ENCODE peak calls at places on chromosomes 5 and 9, in five cellular contexts. One of them, this sample, is unnamed.

GRCh38 chr9:34380511-34381315 is 4.0 kb upstream of the MYORG start:
- DNase-seq in PC-9: peak
- DNase-seq in cardiac fibroblast: peak
- DNase-seq in A549: peak
- DNase-seq in mammary epithelial cell: peak
- DNase-seq in this sample: peak

GRCh38 chr5:31280210-31280609 is 86.7 kb downstream of the CDH6 start:
- DNase-seq in PC-9: no peak
- DNase-seq in cardiac fibroblast: peak
- DNase-seq in A549: no peak
- DNase-seq in mammary epithelial cell: peak
- DNase-seq in this sample: peak

GRCh38 chr9:136119259-136120118 is 814 bp upstream of the TMEM250 start:
- DNase-seq in PC-9: peak
- DNase-seq in cardiac fibroblast: peak
- DNase-seq in A549: no peak
- DNase-seq in mammary epithelial cell: peak
- DNase-seq in this sample: peak

GRCh38 chr9:89513836-89514235 is 15.9 kb upstream of the SEMA4D start:
- DNase-seq in PC-9: no peak
- DNase-seq in cardiac fibroblast: no peak
- DNase-seq in A549: no peak
- DNase-seq in mammary epithelial cell: no peak
- DNase-seq in this sample: no peak

GRCh38 chr5:81779125-81779934 is 28.4 kb upstream of the SSBP2 start:
- DNase-seq in PC-9: peak
- DNase-seq in cardiac fibroblast: peak
- DNase-seq in A549: no peak
- DNase-seq in mammary epithelial cell: no peak
- DNase-seq in this sample: peak

GRCh38 chr5:66498791-66499207 is 97.4 kb upstream of the MAST4 start:
- DNase-seq in PC-9: no peak
- DNase-seq in cardiac fibroblast: peak
- DNase-seq in A549: no peak
- DNase-seq in mammary epithelial cell: peak
- DNase-seq in this sample: peak

GRCh38 chr5:63960646-63961045 is 1.6 kb downstream of the HTR1A start:
- DNase-seq in PC-9: no peak
- DNase-seq in cardiac fibroblast: no peak
- DNase-seq in A549: no peak
- DNase-seq in mammary epithelial cell: no peak
- DNase-seq in this sample: no peak

GRCh38 chr9:136530472-136531089 is 15.3 kb downstream of the NOTCH1 start:
- DNase-seq in PC-9: no peak
- DNase-seq in cardiac fibroblast: no peak
- DNase-seq in A549: no peak
- DNase-seq in mammary epithelial cell: no peak
- DNase-seq in this sample: no peak

GRCh38 chr5:127976991-127977717 is 106.4 kb upstream of the SLC12A2 start:
- DNase-seq in PC-9: no peak
- DNase-seq in cardiac fibroblast: no peak
- DNase-seq in A549: no peak
- DNase-seq in mammary epithelial cell: no peak
- DNase-seq in this sample: no peak

GRCh38 chr5:36378551-36378950 is 76.8 kb upstream of the RANBP3L start:
- DNase-seq in PC-9: no peak
- DNase-seq in cardiac fibroblast: peak
- DNase-seq in A549: no peak
- DNase-seq in mammary epithelial cell: peak
- DNase-seq in this sample: peak

GRCh38 chr9:12843735-12844134 is 68.9 kb downstream of the LURAP1L start:
- DNase-seq in PC-9: no peak
- DNase-seq in cardiac fibroblast: no peak
- DNase-seq in A549: no peak
- DNase-seq in mammary epithelial cell: no peak
- DNase-seq in this sample: no peak

GRCh38 chr9:70525553-70525952 is 111.1 kb upstream of the KLF9 start:
- DNase-seq in PC-9: no peak
- DNase-seq in cardiac fibroblast: peak
- DNase-seq in A549: no peak
- DNase-seq in mammary epithelial cell: peak
- DNase-seq in this sample: peak

GRCh38 chr5:171957591-171958251 is 48.7 kb downstream of the FBXW11 start:
- DNase-seq in PC-9: no peak
- DNase-seq in cardiac fibroblast: no peak
- DNase-seq in A549: no peak
- DNase-seq in mammary epithelial cell: no peak
- DNase-seq in this sample: no peak

GRCh38 chr9:86350006-86350755 is 4.0 kb downstream of the TUT7 start:
- DNase-seq in PC-9: no peak
- DNase-seq in cardiac fibroblast: no peak
- DNase-seq in A549: no peak
- DNase-seq in mammary epithelial cell: no peak
- DNase-seq in this sample: no peak

GRCh38 chr9:136049451-136050265 is 45.4 kb downstream of the NACC2 start:
- DNase-seq in PC-9: no peak
- DNase-seq in cardiac fibroblast: no peak
- DNase-seq in A549: no peak
- DNase-seq in mammary epithelial cell: no peak
- DNase-seq in this sample: no peak

GRCh38 chr5:178382689-178383276 is 150.2 kb upstream of the PHYKPL start:
- DNase-seq in PC-9: no peak
- DNase-seq in cardiac fibroblast: no peak
- DNase-seq in A549: no peak
- DNase-seq in mammary epithelial cell: no peak
- DNase-seq in this sample: no peak

GRCh38 chr9:131025953-131026858 is 17.2 kb downstream of the LAMC3 start:
- DNase-seq in PC-9: no peak
- DNase-seq in cardiac fibroblast: no peak
- DNase-seq in A549: no peak
- DNase-seq in mammary epithelial cell: no peak
- DNase-seq in this sample: no peak

GRCh38 chr5:75566710-75567309 is 44.4 kb upstream of the ANKDD1B start:
- DNase-seq in PC-9: peak
- DNase-seq in cardiac fibroblast: peak
- DNase-seq in A549: peak
- DNase-seq in mammary epithelial cell: peak
- DNase-seq in this sample: peak

GRCh38 chr5:65075623-65076250 is 307.0 kb downstream of the CWC27 start:
- DNase-seq in PC-9: no peak
- DNase-seq in cardiac fibroblast: no peak
- DNase-seq in A549: no peak
- DNase-seq in mammary epithelial cell: no peak
- DNase-seq in this sample: no peak

GRCh38 chr9:31612336-31613030 is 772.0 kb upstream of the ACO1 start:
- DNase-seq in PC-9: no peak
- DNase-seq in cardiac fibroblast: peak
- DNase-seq in A549: no peak
- DNase-seq in mammary epithelial cell: peak
- DNase-seq in this sample: peak

GRCh38 chr5:175610381-175610780 is 47.5 kb upstream of the HRH2 start:
- DNase-seq in PC-9: no peak
- DNase-seq in cardiac fibroblast: no peak
- DNase-seq in A549: no peak
- DNase-seq in mammary epithelial cell: no peak
- DNase-seq in this sample: no peak

GRCh38 chr9:21597284-21597683 is 115.2 kb upstream of the IFNE start:
- DNase-seq in PC-9: no peak
- DNase-seq in cardiac fibroblast: peak
- DNase-seq in A549: no peak
- DNase-seq in mammary epithelial cell: no peak
- DNase-seq in this sample: no peak

GRCh38 chr5:151670953-151671636 is 15.6 kb downstream of the SPARC start:
- DNase-seq in PC-9: no peak
- DNase-seq in cardiac fibroblast: peak
- DNase-seq in A549: no peak
- DNase-seq in mammary epithelial cell: peak
- DNase-seq in this sample: peak

GRCh38 chr9:3674561-3674960 is 148.8 kb upstream of the RFX3 start:
- DNase-seq in PC-9: peak
- DNase-seq in cardiac fibroblast: no peak
- DNase-seq in A549: no peak
- DNase-seq in mammary epithelial cell: no peak
- DNase-seq in this sample: no peak

GRCh38 chr9:138049085-138049778 is 171.7 kb downstream of the CACNA1B start:
- DNase-seq in PC-9: no peak
- DNase-seq in cardiac fibroblast: no peak
- DNase-seq in A549: no peak
- DNase-seq in mammary epithelial cell: no peak
- DNase-seq in this sample: no peak

GRCh38 chr9:112844771-112845542 is 45.7 kb downstream of the SLC46A2 start:
- DNase-seq in PC-9: peak
- DNase-seq in cardiac fibroblast: peak
- DNase-seq in A549: peak
- DNase-seq in mammary epithelial cell: peak
- DNase-seq in this sample: peak

GRCh38 chr9:81819859-81820546 is 108.2 kb upstream of the SPATA31D4 start:
- DNase-seq in PC-9: no peak
- DNase-seq in cardiac fibroblast: no peak
- DNase-seq in A549: no peak
- DNase-seq in mammary epithelial cell: no peak
- DNase-seq in this sample: peak

GRCh38 chr5:121304838-121305237 is 546.8 kb upstream of the FTMT start:
- DNase-seq in PC-9: no peak
- DNase-seq in cardiac fibroblast: no peak
- DNase-seq in A549: no peak
- DNase-seq in mammary epithelial cell: no peak
- DNase-seq in this sample: no peak

GRCh38 chr5:73174100-73174815 is 1.3 kb downstream of the TMEM174 start:
- DNase-seq in PC-9: no peak
- DNase-seq in cardiac fibroblast: no peak
- DNase-seq in A549: no peak
- DNase-seq in mammary epithelial cell: no peak
- DNase-seq in this sample: no peak

GRCh38 chr5:10351199-10351881 is 2.2 kb upstream of the MARCHF6 start:
- DNase-seq in PC-9: peak
- DNase-seq in cardiac fibroblast: peak
- DNase-seq in A549: no peak
- DNase-seq in mammary epithelial cell: peak
- DNase-seq in this sample: peak

GRCh38 chr9:130327781-130328348 is 62.3 kb downstream of the HMCN2 start:
- DNase-seq in PC-9: no peak
- DNase-seq in cardiac fibroblast: peak
- DNase-seq in A549: no peak
- DNase-seq in mammary epithelial cell: no peak
- DNase-seq in this sample: no peak

GRCh38 chr9:116141864-116142561 is 11.6 kb upstream of the PAPPA start:
- DNase-seq in PC-9: no peak
- DNase-seq in cardiac fibroblast: no peak
- DNase-seq in A549: no peak
- DNase-seq in mammary epithelial cell: peak
- DNase-seq in this sample: peak

GRCh38 chr9:95087659-95088242 is 229.8 kb downstream of the FANCC start:
- DNase-seq in PC-9: peak
- DNase-seq in cardiac fibroblast: no peak
- DNase-seq in A549: peak
- DNase-seq in mammary epithelial cell: peak
- DNase-seq in this sample: no peak

GRCh38 chr5:88279584-88279983 is 10.9 kb upstream of the TMEM161B start:
- DNase-seq in PC-9: no peak
- DNase-seq in cardiac fibroblast: peak
- DNase-seq in A549: no peak
- DNase-seq in mammary epithelial cell: peak
- DNase-seq in this sample: no peak

GRCh38 chr5:154834045-154834444 is 16.4 kb downstream of the FAXDC2 start:
- DNase-seq in PC-9: no peak
- DNase-seq in cardiac fibroblast: no peak
- DNase-seq in A549: no peak
- DNase-seq in mammary epithelial cell: no peak
- DNase-seq in this sample: no peak

GRCh38 chr9:16718952-16719351 is 151.5 kb downstream of the BNC2 start:
- DNase-seq in PC-9: no peak
- DNase-seq in cardiac fibroblast: peak
- DNase-seq in A549: no peak
- DNase-seq in mammary epithelial cell: no peak
- DNase-seq in this sample: peak
- TF ChIP-seq CTCF in PC-9: no peak
- TF ChIP-seq CTCF in cardiac fibroblast: no peak
- TF ChIP-seq CTCF in A549: peak
- TF ChIP-seq CTCF in mammary epithelial cell: no peak
- TF ChIP-seq CTCF in this sample: no peak

DNA sequence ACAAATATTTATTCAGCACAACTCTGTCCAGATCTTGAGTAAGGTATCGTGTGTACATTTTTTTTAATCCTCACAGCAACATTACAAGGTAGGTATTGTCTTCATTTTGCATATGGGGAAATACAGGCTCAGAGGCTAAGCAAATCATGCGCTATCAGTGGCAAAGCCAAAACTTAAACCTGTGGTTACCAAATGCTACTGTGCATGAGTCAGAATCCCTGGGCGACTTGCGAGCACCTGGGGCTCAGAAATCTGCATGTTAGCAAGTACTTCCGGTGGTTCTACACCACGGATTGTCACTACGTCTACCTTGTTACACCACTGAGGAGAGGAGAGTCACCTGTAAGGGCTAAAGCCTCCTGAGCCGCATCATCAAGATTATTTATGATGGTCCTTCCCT is 21.3 kb downstream of the C5orf58 start:
- DNase-seq in PC-9: no peak
- DNase-seq in cardiac fibroblast: no peak
- DNase-seq in A549: no peak
- DNase-seq in mammary epithelial cell: peak
- DNase-seq in this sample: no peak
- H3K4me3 ChIP-seq in PC-9: no peak
- H3K4me3 ChIP-seq in cardiac fibroblast: no peak
- H3K4me3 ChIP-seq in A549: no peak
- H3K4me3 ChIP-seq in mammary epithelial cell: no peak
- H3K4me3 ChIP-seq in this sample: no peak

GRCh38 chr5:59496524-59497134 is 396.9 kb downstream of the PDE4D start:
- DNase-seq in PC-9: no peak
- DNase-seq in cardiac fibroblast: peak
- DNase-seq in A549: no peak
- DNase-seq in mammary epithelial cell: no peak
- DNase-seq in this sample: peak
- TF ChIP-seq CTCF in PC-9: peak
- TF ChIP-seq CTCF in cardiac fibroblast: peak
- TF ChIP-seq CTCF in A549: peak
- TF ChIP-seq CTCF in mammary epithelial cell: peak
- TF ChIP-seq CTCF in this sample: peak

GRCh38 chr9:92404031-92404430 is 347 bp downstream of the OGN start:
- DNase-seq in PC-9: no peak
- DNase-seq in cardiac fibroblast: no peak
- DNase-seq in A549: no peak
- DNase-seq in mammary epithelial cell: no peak
- DNase-seq in this sample: no peak

GRCh38 chr9:92406506-92406905 is 2.1 kb upstream of the OGN start:
- DNase-seq in PC-9: no peak
- DNase-seq in cardiac fibroblast: no peak
- DNase-seq in A549: no peak
- DNase-seq in mammary epithelial cell: no peak
- DNase-seq in this sample: peak

GRCh38 chr9:92403153-92403552 is 1.2 kb downstream of the OGN start:
- DNase-seq in PC-9: no peak
- DNase-seq in cardiac fibroblast: no peak
- DNase-seq in A549: no peak
- DNase-seq in mammary epithelial cell: no peak
- DNase-seq in this sample: no peak

GRCh38 chr9:92405770-92406169 is 1.4 kb upstream of the OGN start:
- DNase-seq in PC-9: no peak
- DNase-seq in cardiac fibroblast: no peak
- DNase-seq in A549: no peak
- DNase-seq in mammary epithelial cell: no peak
- DNase-seq in this sample: peak

GRCh38 chr9:92404437-92404836 is at the start of gene OGN:
- DNase-seq in PC-9: no peak
- DNase-seq in cardiac fibroblast: no peak
- DNase-seq in A549: no peak
- DNase-seq in mammary epithelial cell: no peak
- DNase-seq in this sample: peak
- H3K4me3 ChIP-seq in PC-9: no peak
- H3K4me3 ChIP-seq in cardiac fibroblast: no peak
- H3K4me3 ChIP-seq in A549: no peak
- H3K4me3 ChIP-seq in mammary epithelial cell: no peak
- H3K4me3 ChIP-seq in this sample: peak

This sample was measured in fibroblast of the aortic adventitia.